ENCODE peak calls at places on chromosomes 1 and 21, in nine cellular contexts. One of them, this sample, is unnamed.

GRCh38 chr1:196178083-196178635 is 430.1 kb downstream of the KCNT2 start:
- DNase-seq in G401: no peak
- DNase-seq in astrocyte of the spinal cord: peak; percentile 3
- DNase-seq in activated T-cell treated with anti-CD3 and anti-CD28 coated beads, Interleukin-2, amount 50 U/mL, for 72 hours: no peak
- DNase-seq in activated effector memory CD4-positive, alpha-beta T cell treated with anti-CD3 and anti-CD28 coated beads, Interleukin-2, amount 50 U/mL, for 16 hours: no peak
- DNase-seq in T-cell: no peak
- DNase-seq in adrenal gland: no peak
- DNase-seq in frontal cortex: no peak
- DNase-seq in pulmonary artery endothelial cell: no peak
- DNase-seq in this sample: no peak

GRCh38 chr1:79847715-79848114 is 841.2 kb upstream of the ADGRL4 start:
- DNase-seq in G401: no peak
- DNase-seq in astrocyte of the spinal cord: no peak
- DNase-seq in activated T-cell treated with anti-CD3 and anti-CD28 coated beads, Interleukin-2, amount 50 U/mL, for 72 hours: no peak
- DNase-seq in activated effector memory CD4-positive, alpha-beta T cell treated with anti-CD3 and anti-CD28 coated beads, Interleukin-2, amount 50 U/mL, for 16 hours: no peak
- DNase-seq in T-cell: no peak
- DNase-seq in adrenal gland: no peak
- DNase-seq in frontal cortex: no peak
- DNase-seq in pulmonary artery endothelial cell: no peak
- DNase-seq in this sample: no peak

GRCh38 chr21:32372755-32373154 is 20.1 kb downstream of the URB1 start:
- DNase-seq in G401: no peak
- DNase-seq in astrocyte of the spinal cord: peak; percentile 35
- DNase-seq in activated T-cell treated with anti-CD3 and anti-CD28 coated beads, Interleukin-2, amount 50 U/mL, for 72 hours: no peak
- DNase-seq in activated effector memory CD4-positive, alpha-beta T cell treated with anti-CD3 and anti-CD28 coated beads, Interleukin-2, amount 50 U/mL, for 16 hours: no peak
- DNase-seq in T-cell: no peak
- DNase-seq in adrenal gland: no peak
- DNase-seq in frontal cortex: no peak
- DNase-seq in pulmonary artery endothelial cell: no peak
- DNase-seq in this sample: peak; percentile 90

GRCh38 chr1:115457295-115457694 is 119.2 kb upstream of the NGF start:
- DNase-seq in G401: no peak
- DNase-seq in astrocyte of the spinal cord: peak; percentile 13
- DNase-seq in activated T-cell treated with anti-CD3 and anti-CD28 coated beads, Interleukin-2, amount 50 U/mL, for 72 hours: no peak
- DNase-seq in activated effector memory CD4-positive, alpha-beta T cell treated with anti-CD3 and anti-CD28 coated beads, Interleukin-2, amount 50 U/mL, for 16 hours: no peak
- DNase-seq in T-cell: no peak
- DNase-seq in adrenal gland: no peak
- DNase-seq in frontal cortex: no peak
- DNase-seq in pulmonary artery endothelial cell: no peak
- DNase-seq in this sample: peak; percentile 63

GRCh38 chr21:25107708-25108107 is 499.6 kb downstream of the MRPL39 start:
- DNase-seq in G401: no peak
- DNase-seq in astrocyte of the spinal cord: peak; percentile 94
- DNase-seq in activated T-cell treated with anti-CD3 and anti-CD28 coated beads, Interleukin-2, amount 50 U/mL, for 72 hours: no peak
- DNase-seq in activated effector memory CD4-positive, alpha-beta T cell treated with anti-CD3 and anti-CD28 coated beads, Interleukin-2, amount 50 U/mL, for 16 hours: no peak
- DNase-seq in T-cell: no peak
- DNase-seq in adrenal gland: no peak
- DNase-seq in frontal cortex: no peak
- DNase-seq in pulmonary artery endothelial cell: no peak
- DNase-seq in this sample: no peak

GRCh38 chr1:3570081-3570986 is 41.0 kb downstream of the MEGF6 start:
- DNase-seq in G401: no peak
- DNase-seq in astrocyte of the spinal cord: no peak
- DNase-seq in activated T-cell treated with anti-CD3 and anti-CD28 coated beads, Interleukin-2, amount 50 U/mL, for 72 hours: no peak
- DNase-seq in activated effector memory CD4-positive, alpha-beta T cell treated with anti-CD3 and anti-CD28 coated beads, Interleukin-2, amount 50 U/mL, for 16 hours: no peak
- DNase-seq in T-cell: no peak
- DNase-seq in adrenal gland: no peak
- DNase-seq in frontal cortex: no peak
- DNase-seq in pulmonary artery endothelial cell: no peak
- DNase-seq in this sample: no peak

GRCh38 chr1:201042663-201043461 is 19.3 kb upstream of the KIF21B start:
- DNase-seq in G401: peak; percentile 59
- DNase-seq in astrocyte of the spinal cord: peak; percentile 72
- DNase-seq in activated T-cell treated with anti-CD3 and anti-CD28 coated beads, Interleukin-2, amount 50 U/mL, for 72 hours: peak; percentile 67
- DNase-seq in activated effector memory CD4-positive, alpha-beta T cell treated with anti-CD3 and anti-CD28 coated beads, Interleukin-2, amount 50 U/mL, for 16 hours: peak; percentile 88
- DNase-seq in T-cell: peak; percentile 57
- DNase-seq in adrenal gland: peak; percentile 48
- DNase-seq in frontal cortex: peak; percentile 73
- DNase-seq in pulmonary artery endothelial cell: peak; percentile 33
- DNase-seq in this sample: peak; percentile 70

GRCh38 chr21:42313501-42313969 is 1.7 kb downstream of the TFF3 start:
- DNase-seq in G401: no peak
- DNase-seq in astrocyte of the spinal cord: peak; percentile 42
- DNase-seq in activated T-cell treated with anti-CD3 and anti-CD28 coated beads, Interleukin-2, amount 50 U/mL, for 72 hours: no peak
- DNase-seq in activated effector memory CD4-positive, alpha-beta T cell treated with anti-CD3 and anti-CD28 coated beads, Interleukin-2, amount 50 U/mL, for 16 hours: peak; percentile 54
- DNase-seq in T-cell: no peak
- DNase-seq in adrenal gland: no peak
- DNase-seq in frontal cortex: no peak
- DNase-seq in pulmonary artery endothelial cell: no peak
- DNase-seq in this sample: peak; percentile 32

GRCh38 chr1:71357708-71358107 is 276.9 kb upstream of the ZRANB2 start:
- DNase-seq in G401: no peak
- DNase-seq in astrocyte of the spinal cord: no peak
- DNase-seq in activated T-cell treated with anti-CD3 and anti-CD28 coated beads, Interleukin-2, amount 50 U/mL, for 72 hours: no peak
- DNase-seq in activated effector memory CD4-positive, alpha-beta T cell treated with anti-CD3 and anti-CD28 coated beads, Interleukin-2, amount 50 U/mL, for 16 hours: no peak
- DNase-seq in T-cell: no peak
- DNase-seq in adrenal gland: no peak
- DNase-seq in frontal cortex: no peak
- DNase-seq in pulmonary artery endothelial cell: no peak
- DNase-seq in this sample: no peak

GRCh38 chr1:180234369-180235076 is 4.5 kb downstream of the LHX4 start:
- DNase-seq in G401: no peak
- DNase-seq in astrocyte of the spinal cord: no peak
- DNase-seq in activated T-cell treated with anti-CD3 and anti-CD28 coated beads, Interleukin-2, amount 50 U/mL, for 72 hours: no peak
- DNase-seq in activated effector memory CD4-positive, alpha-beta T cell treated with anti-CD3 and anti-CD28 coated beads, Interleukin-2, amount 50 U/mL, for 16 hours: peak; percentile 59
- DNase-seq in T-cell: no peak
- DNase-seq in adrenal gland: no peak
- DNase-seq in frontal cortex: no peak
- DNase-seq in pulmonary artery endothelial cell: no peak
- DNase-seq in this sample: no peak

GRCh38 chr1:59500970-59501742 is 204.3 kb downstream of the FGGY start:
- DNase-seq in G401: no peak
- DNase-seq in astrocyte of the spinal cord: no peak
- DNase-seq in activated T-cell treated with anti-CD3 and anti-CD28 coated beads, Interleukin-2, amount 50 U/mL, for 72 hours: no peak
- DNase-seq in activated effector memory CD4-positive, alpha-beta T cell treated with anti-CD3 and anti-CD28 coated beads, Interleukin-2, amount 50 U/mL, for 16 hours: no peak
- DNase-seq in T-cell: no peak
- DNase-seq in adrenal gland: no peak
- DNase-seq in frontal cortex: no peak
- DNase-seq in pulmonary artery endothelial cell: no peak
- DNase-seq in this sample: no peak

GRCh38 chr1:94504601-94505000 is 37.0 kb downstream of the F3 start:
- DNase-seq in G401: no peak
- DNase-seq in astrocyte of the spinal cord: no peak
- DNase-seq in activated T-cell treated with anti-CD3 and anti-CD28 coated beads, Interleukin-2, amount 50 U/mL, for 72 hours: no peak
- DNase-seq in activated effector memory CD4-positive, alpha-beta T cell treated with anti-CD3 and anti-CD28 coated beads, Interleukin-2, amount 50 U/mL, for 16 hours: no peak
- DNase-seq in T-cell: no peak
- DNase-seq in adrenal gland: no peak
- DNase-seq in frontal cortex: no peak
- DNase-seq in pulmonary artery endothelial cell: no peak
- DNase-seq in this sample: no peak

GRCh38 chr1:151680812-151681211 is 35.8 kb downstream of the CELF3 start:
- DNase-seq in G401: no peak
- DNase-seq in astrocyte of the spinal cord: peak; percentile 89
- DNase-seq in activated T-cell treated with anti-CD3 and anti-CD28 coated beads, Interleukin-2, amount 50 U/mL, for 72 hours: no peak
- DNase-seq in activated effector memory CD4-positive, alpha-beta T cell treated with anti-CD3 and anti-CD28 coated beads, Interleukin-2, amount 50 U/mL, for 16 hours: no peak
- DNase-seq in T-cell: no peak
- DNase-seq in adrenal gland: no peak
- DNase-seq in frontal cortex: no peak
- DNase-seq in pulmonary artery endothelial cell: peak; percentile 87
- DNase-seq in this sample: no peak

GRCh38 chr21:42463861-42464515 is 32.0 kb downstream of the RSPH1 start:
- DNase-seq in G401: peak; percentile 6
- DNase-seq in astrocyte of the spinal cord: peak; percentile 42
- DNase-seq in activated T-cell treated with anti-CD3 and anti-CD28 coated beads, Interleukin-2, amount 50 U/mL, for 72 hours: peak; percentile 59
- DNase-seq in activated effector memory CD4-positive, alpha-beta T cell treated with anti-CD3 and anti-CD28 coated beads, Interleukin-2, amount 50 U/mL, for 16 hours: peak; percentile 84
- DNase-seq in T-cell: peak; percentile 72
- DNase-seq in adrenal gland: no peak
- DNase-seq in frontal cortex: no peak
- DNase-seq in pulmonary artery endothelial cell: peak; percentile 30
- DNase-seq in this sample: peak; percentile 10

GRCh38 chr1:40868051-40868723 is 6.0 kb upstream of the CITED4 start:
- DNase-seq in G401: no peak
- DNase-seq in astrocyte of the spinal cord: peak; percentile 76
- DNase-seq in activated T-cell treated with anti-CD3 and anti-CD28 coated beads, Interleukin-2, amount 50 U/mL, for 72 hours: no peak
- DNase-seq in activated effector memory CD4-positive, alpha-beta T cell treated with anti-CD3 and anti-CD28 coated beads, Interleukin-2, amount 50 U/mL, for 16 hours: no peak
- DNase-seq in T-cell: no peak
- DNase-seq in adrenal gland: no peak
- DNase-seq in frontal cortex: no peak
- DNase-seq in pulmonary artery endothelial cell: no peak
- DNase-seq in this sample: no peak

GRCh38 chr21:44836666-44837471 is 19.0 kb upstream of the SUMO3 start:
- DNase-seq in G401: peak; percentile 46
- DNase-seq in astrocyte of the spinal cord: no peak
- DNase-seq in activated T-cell treated with anti-CD3 and anti-CD28 coated beads, Interleukin-2, amount 50 U/mL, for 72 hours: no peak
- DNase-seq in activated effector memory CD4-positive, alpha-beta T cell treated with anti-CD3 and anti-CD28 coated beads, Interleukin-2, amount 50 U/mL, for 16 hours: peak; percentile 54
- DNase-seq in T-cell: no peak
- DNase-seq in adrenal gland: no peak
- DNase-seq in frontal cortex: peak; percentile 72
- DNase-seq in pulmonary artery endothelial cell: no peak
- DNase-seq in this sample: no peak

GRCh38 chr1:204316164-204316563 is 43.6 kb downstream of the PLEKHA6 start:
- DNase-seq in G401: no peak
- DNase-seq in astrocyte of the spinal cord: no peak
- DNase-seq in activated T-cell treated with anti-CD3 and anti-CD28 coated beads, Interleukin-2, amount 50 U/mL, for 72 hours: no peak
- DNase-seq in activated effector memory CD4-positive, alpha-beta T cell treated with anti-CD3 and anti-CD28 coated beads, Interleukin-2, amount 50 U/mL, for 16 hours: no peak
- DNase-seq in T-cell: no peak
- DNase-seq in adrenal gland: no peak
- DNase-seq in frontal cortex: no peak
- DNase-seq in pulmonary artery endothelial cell: no peak
- DNase-seq in this sample: no peak

GRCh38 chr1:58989845-58990244 is 206.0 kb upstream of the JUN start:
- DNase-seq in G401: no peak
- DNase-seq in astrocyte of the spinal cord: no peak
- DNase-seq in activated T-cell treated with anti-CD3 and anti-CD28 coated beads, Interleukin-2, amount 50 U/mL, for 72 hours: no peak
- DNase-seq in activated effector memory CD4-positive, alpha-beta T cell treated with anti-CD3 and anti-CD28 coated beads, Interleukin-2, amount 50 U/mL, for 16 hours: no peak
- DNase-seq in T-cell: no peak
- DNase-seq in adrenal gland: no peak
- DNase-seq in frontal cortex: no peak
- DNase-seq in pulmonary artery endothelial cell: no peak
- DNase-seq in this sample: no peak